ENCODE peak calls at places on chromosome 3, in four cellular contexts. One of them, this sample, is unnamed.

GRCh38 chr3:88013592-88013991 is 45.2 kb downstream of the CGGBP1 start:
- DNase-seq in GM13976: no peak
- DNase-seq in nephron progenitor cell: no peak
- DNase-seq in HCT116: no peak
- DNase-seq in this sample: no peak

GRCh38 chr3:129597792-129598381 is 8.6 kb downstream of the PLXND1 start:
- DNase-seq in GM13976: no peak
- DNase-seq in nephron progenitor cell: no peak
- DNase-seq in HCT116: no peak
- DNase-seq in this sample: no peak

GRCh38 chr3:45082139-45082538 is 56.0 kb downstream of the CLEC3B start:
- DNase-seq in GM13976: no peak
- DNase-seq in nephron progenitor cell: no peak
- DNase-seq in HCT116: no peak
- DNase-seq in this sample: no peak

GRCh38 chr3:10219737-10220136 is 28.5 kb upstream of the TATDN2 start:
- DNase-seq in GM13976: no peak
- DNase-seq in nephron progenitor cell: no peak
- DNase-seq in HCT116: no peak
- DNase-seq in this sample: no peak

GRCh38 chr3:128568602-128569490 is 75.8 kb upstream of the GATA2 start:
- DNase-seq in GM13976: no peak
- DNase-seq in nephron progenitor cell: no peak
- DNase-seq in HCT116: no peak
- DNase-seq in this sample: no peak

GRCh38 chr3:458614-459375 is 262.2 kb downstream of the CHL1 start:
- DNase-seq in GM13976: no peak
- DNase-seq in nephron progenitor cell: no peak
- DNase-seq in HCT116: no peak
- DNase-seq in this sample: no peak

GRCh38 chr3:122488262-122488973 is 26.3 kb downstream of the KPNA1 start:
- DNase-seq in GM13976: no peak
- DNase-seq in nephron progenitor cell: no peak
- DNase-seq in HCT116: no peak
- DNase-seq in this sample: no peak

GRCh38 chr3:41711656-41712055 is 250.2 kb downstream of the ULK4 start:
- DNase-seq in GM13976: no peak
- DNase-seq in nephron progenitor cell: no peak
- DNase-seq in HCT116: no peak
- DNase-seq in this sample: no peak

GRCh38 chr3:57093489-57093888 is 33.0 kb downstream of the SPATA12 start:
- DNase-seq in GM13976: no peak
- DNase-seq in nephron progenitor cell: no peak
- DNase-seq in HCT116: no peak
- DNase-seq in this sample: no peak

GRCh38 chr3:69051796-69052566 is at the start of gene TMF1:
- DNase-seq in GM13976: peak
- DNase-seq in nephron progenitor cell: peak
- DNase-seq in HCT116: peak
- DNase-seq in this sample: peak

GRCh38 chr3:194365526-194365925 is 4.0 kb downstream of the LRRC15 start:
- DNase-seq in GM13976: no peak
- DNase-seq in nephron progenitor cell: no peak
- DNase-seq in HCT116: no peak
- DNase-seq in this sample: no peak

GRCh38 chr3:65406470-65406869 is 632.2 kb downstream of the MAGI1 start:
- DNase-seq in GM13976: no peak
- DNase-seq in nephron progenitor cell: no peak
- DNase-seq in HCT116: no peak
- DNase-seq in this sample: no peak

GRCh38 chr3:114441386-114441785 is 147.6 kb downstream of the TIGIT start:
- DNase-seq in GM13976: no peak
- DNase-seq in nephron progenitor cell: no peak
- DNase-seq in HCT116: no peak
- DNase-seq in this sample: no peak

GRCh38 chr3:42654331-42655201 is 1.1 kb downstream of the ZBTB47 start:
- DNase-seq in GM13976: peak
- DNase-seq in nephron progenitor cell: peak
- DNase-seq in HCT116: no peak
- DNase-seq in this sample: no peak

GRCh38 chr3:143812411-143812968 is 35.8 kb downstream of the SLC9A9 start:
- DNase-seq in GM13976: no peak
- DNase-seq in nephron progenitor cell: no peak
- DNase-seq in HCT116: no peak
- DNase-seq in this sample: no peak

GRCh38 chr3:146067048-146067447 is 93.9 kb downstream of the PLOD2 start:
- DNase-seq in GM13976: no peak
- DNase-seq in nephron progenitor cell: no peak
- DNase-seq in HCT116: no peak
- DNase-seq in this sample: no peak

GRCh38 chr3:56962200-56962599 is 98.3 kb upstream of the SPATA12 start:
- DNase-seq in GM13976: no peak
- DNase-seq in nephron progenitor cell: no peak
- DNase-seq in HCT116: no peak
- DNase-seq in this sample: no peak

GRCh38 chr3:134260984-134261383 is 10.3 kb upstream of the RYK start:
- DNase-seq in GM13976: no peak
- DNase-seq in nephron progenitor cell: no peak
- DNase-seq in HCT116: no peak
- DNase-seq in this sample: no peak

GRCh38 chr3:116280130-116280740 is 165.1 kb downstream of the LSAMP start:
- DNase-seq in GM13976: no peak
- DNase-seq in nephron progenitor cell: no peak
- DNase-seq in HCT116: no peak
- DNase-seq in this sample: no peak

GRCh38 chr3:40996827-40997710 is 202.2 kb upstream of the CTNNB1 start:
- DNase-seq in GM13976: no peak
- DNase-seq in nephron progenitor cell: no peak
- DNase-seq in HCT116: no peak
- DNase-seq in this sample: no peak

GRCh38 chr3:74532446-74532845 is 82.0 kb downstream of the CNTN3 start:
- DNase-seq in GM13976: no peak
- DNase-seq in nephron progenitor cell: no peak
- DNase-seq in HCT116: no peak
- DNase-seq in this sample: no peak

GRCh38 chr3:37624276-37624675 is 237.4 kb upstream of the CTDSPL start:
- DNase-seq in GM13976: no peak
- DNase-seq in nephron progenitor cell: no peak
- DNase-seq in HCT116: no peak
- DNase-seq in this sample: no peak

GRCh38 chr3:61136191-61136590 is 115.1 kb downstream of the FHIT start:
- DNase-seq in GM13976: no peak
- DNase-seq in nephron progenitor cell: no peak
- DNase-seq in HCT116: no peak
- DNase-seq in this sample: no peak

GRCh38 chr3:30518872-30519271 is 87.5 kb upstream of the TGFBR2 start:
- DNase-seq in GM13976: no peak
- DNase-seq in nephron progenitor cell: no peak
- DNase-seq in HCT116: no peak
- DNase-seq in this sample: no peak

GRCh38 chr3:30520695-30521094 is 85.7 kb upstream of the TGFBR2 start:
- DNase-seq in GM13976: no peak
- DNase-seq in nephron progenitor cell: no peak
- DNase-seq in HCT116: no peak
- DNase-seq in this sample: no peak

GRCh38 chr3:30521156-30521555 is 85.2 kb upstream of the TGFBR2 start:
- DNase-seq in GM13976: no peak
- DNase-seq in nephron progenitor cell: no peak
- DNase-seq in HCT116: no peak
- DNase-seq in this sample: no peak

GRCh38 chr3:30516238-30516637 is 90.2 kb upstream of the TGFBR2 start:
- DNase-seq in GM13976: no peak
- DNase-seq in nephron progenitor cell: no peak
- DNase-seq in HCT116: no peak
- DNase-seq in this sample: no peak

DNA sequence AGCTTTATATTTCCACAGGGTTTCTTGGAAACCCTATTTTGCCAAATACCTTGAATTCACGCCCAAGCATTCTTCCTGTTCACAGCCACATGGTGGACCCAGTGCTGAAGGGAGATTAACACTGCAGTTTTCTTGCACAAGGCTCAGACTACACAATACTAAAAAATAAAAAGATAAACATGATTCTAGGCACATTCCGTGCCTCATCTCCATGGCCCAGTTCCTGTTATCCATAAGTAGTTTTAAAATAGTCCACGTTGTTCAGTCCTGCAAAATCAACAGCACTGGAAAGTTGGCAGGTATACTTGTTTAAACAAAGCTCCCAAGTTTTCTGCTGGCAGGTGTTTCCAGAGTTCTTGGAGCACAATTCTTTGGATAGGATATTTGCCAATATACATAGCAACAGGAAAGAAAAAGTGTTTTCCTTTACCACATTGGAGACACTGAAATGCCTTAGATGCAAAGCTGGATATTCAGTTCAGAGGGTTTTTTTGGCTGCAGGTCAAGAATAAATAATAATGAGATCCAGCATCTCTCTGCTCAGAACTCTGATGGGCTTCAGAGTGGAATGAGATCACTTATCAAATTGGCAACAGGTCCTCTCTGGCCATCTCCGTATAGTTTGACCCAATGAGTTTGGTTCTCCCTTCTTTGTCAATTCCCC is 88.1 kb upstream of the TGFBR2 start:
- DNase-seq in GM13976: no peak
- DNase-seq in nephron progenitor cell: no peak
- DNase-seq in HCT116: no peak
- DNase-seq in this sample: no peak
- TF ChIP-seq CTCF in GM13976: no peak
- TF ChIP-seq CTCF in nephron progenitor cell: no peak
- TF ChIP-seq CTCF in HCT116: no peak
- TF ChIP-seq CTCF in this sample: no peak

GRCh38 chr3:153289334-153289808 is 127.3 kb downstream of the RAP2B start:
- DNase-seq in GM13976: no peak
- DNase-seq in nephron progenitor cell: no peak
- DNase-seq in HCT116: no peak
- DNase-seq in this sample: no peak

GRCh38 chr3:153287017-153287416 is 125.0 kb downstream of the RAP2B start:
- DNase-seq in GM13976: no peak
- DNase-seq in nephron progenitor cell: no peak
- DNase-seq in HCT116: no peak
- DNase-seq in this sample: no peak

GRCh38 chr3:153293222-153293621 is 131.2 kb downstream of the RAP2B start:
- DNase-seq in GM13976: no peak
- DNase-seq in nephron progenitor cell: no peak
- DNase-seq in HCT116: no peak
- DNase-seq in this sample: no peak

GRCh38 chr3:153291052-153291689 is 129.1 kb downstream of the RAP2B start:
- DNase-seq in GM13976: peak
- DNase-seq in nephron progenitor cell: peak
- DNase-seq in HCT116: peak
- DNase-seq in this sample: peak

GRCh38 chr3:153290278-153291015 is 128.4 kb downstream of the RAP2B start:
- DNase-seq in GM13976: no peak
- DNase-seq in nephron progenitor cell: no peak
- DNase-seq in HCT116: no peak
- DNase-seq in this sample: peak
- TF ChIP-seq CTCF in GM13976: no peak
- TF ChIP-seq CTCF in nephron progenitor cell: no peak
- TF ChIP-seq CTCF in HCT116: peak
- TF ChIP-seq CTCF in this sample: no peak

DNA sequence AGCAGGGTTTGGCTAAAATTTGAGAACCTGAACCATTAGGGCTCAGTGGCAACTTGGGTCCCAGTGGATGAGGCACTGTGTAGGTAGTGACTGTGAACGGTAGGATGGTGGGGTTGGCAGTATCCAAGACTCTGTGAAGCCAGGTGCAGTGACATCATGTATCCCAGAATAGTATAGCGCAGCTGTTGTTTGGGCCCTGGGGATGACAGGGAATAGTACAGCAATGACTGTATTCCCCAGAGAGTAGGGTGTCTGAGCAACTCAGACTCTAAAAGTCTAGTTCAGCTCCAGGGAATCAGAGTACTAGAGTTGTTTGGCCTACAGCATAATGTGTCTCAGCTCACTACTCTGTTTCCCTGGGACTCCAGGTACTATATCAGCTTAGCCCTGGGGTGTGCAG is 20.7 kb upstream of the PPP2R3A start:
- DNase-seq in GM13976: no peak
- DNase-seq in nephron progenitor cell: no peak
- DNase-seq in HCT116: no peak
- DNase-seq in this sample: no peak
- TF ChIP-seq CTCF in GM13976: no peak
- TF ChIP-seq CTCF in nephron progenitor cell: no peak
- TF ChIP-seq CTCF in HCT116: no peak
- TF ChIP-seq CTCF in this sample: no peak

GRCh38 chr3:76367281-76367680 is 581.9 kb upstream of the ZNF717 start:
- DNase-seq in GM13976: no peak
- DNase-seq in nephron progenitor cell: no peak
- DNase-seq in HCT116: no peak
- DNase-seq in this sample: no peak

GRCh38 chr3:76372497-76372896 is 587.1 kb upstream of the ZNF717 start:
- DNase-seq in GM13976: no peak
- DNase-seq in nephron progenitor cell: no peak
- DNase-seq in HCT116: no peak
- DNase-seq in this sample: no peak

GRCh38 chr3:76365284-76365683 is 579.9 kb upstream of the ZNF717 start:
- DNase-seq in GM13976: no peak
- DNase-seq in nephron progenitor cell: no peak
- DNase-seq in HCT116: no peak
- DNase-seq in this sample: no peak

GRCh38 chr3:76370749-76371148 is 585.4 kb upstream of the ZNF717 start:
- DNase-seq in GM13976: no peak
- DNase-seq in nephron progenitor cell: no peak
- DNase-seq in HCT116: no peak
- DNase-seq in this sample: no peak

GRCh38 chr3:76369170-76369569 is 583.8 kb upstream of the ZNF717 start:
- DNase-seq in GM13976: no peak
- DNase-seq in nephron progenitor cell: no peak
- DNase-seq in HCT116: no peak
- DNase-seq in this sample: no peak
- TF ChIP-seq CTCF in GM13976: no peak
- TF ChIP-seq CTCF in nephron progenitor cell: no peak
- TF ChIP-seq CTCF in HCT116: no peak
- TF ChIP-seq CTCF in this sample: no peak

GRCh38 chr3:120090422-120090821 is 3.8 kb downstream of the GSK3B start:
- DNase-seq in GM13976: no peak
- DNase-seq in nephron progenitor cell: no peak
- DNase-seq in HCT116: no peak
- DNase-seq in this sample: no peak
- TF ChIP-seq CTCF in GM13976: no peak
- TF ChIP-seq CTCF in nephron progenitor cell: no peak
- TF ChIP-seq CTCF in HCT116: no peak
- TF ChIP-seq CTCF in this sample: no peak

This sample was measured in activated CD8-positive, alpha-beta T cell treated with anti-CD3 and anti-CD28 coated beads for 36 hours.